ENCODE peak calls at places on chromosomes 16 and 17, in eight cellular contexts. V is activated CD4-positive, alpha-beta T cell treated with anti-CD3 and anti-CD28 coated beads, Interleukin-2, amount 50 U/mL, for 48 hours; K is NCI-H1105; T is anterior cingulate cortex; Q is GM23248; W is HTR-8/SVneo; F is CD8-positive, alpha-beta T cell; R is left ventricle myocardium inferior. H is an unnamed sample.

GRCh38 chr17:34580685-34581445 is 1.5 kb downstream of the TMEM132E start:
- DNase-seq in Q (peak), V (peak), T (no peak), F (no peak), W (no peak), K (peak), R (no peak), H (no peak)

GRCh38 chr16:740764-741505 is at the start of gene CIAO3:
- DNase-seq in W (peak), K (peak), V (peak), Q (peak), F (peak), T (peak), R (peak), H (peak)

GRCh38 chr16:71258371-71258770 is 27.8 kb upstream of the HYDIN start:
- DNase-seq in R (no peak), W (no peak), F (no peak), V (no peak), K (no peak), T (peak), Q (no peak), H (no peak)

GRCh38 chr16:6545329-6545728 is 787.3 kb upstream of the RBFOX1 start:
- DNase-seq in Q (no peak), T (no peak), R (no peak), V (no peak), F (no peak), W (no peak), K (no peak), H (no peak)

GRCh38 chr17:27502526-27503324 is 46.5 kb downstream of the KSR1 start:
- DNase-seq in F (no peak), K (no peak), V (no peak), W (no peak), Q (peak), R (peak), T (peak), H (no peak)

GRCh38 chr16:49548571-49548970 is 175.0 kb downstream of the C16orf78 start:
- DNase-seq in V (no peak), F (no peak), W (no peak), T (no peak), K (no peak), R (no peak), Q (no peak), H (no peak)

GRCh38 chr17:68861602-68862001 is 93.6 kb downstream of the ABCA8 start:
- DNase-seq in Q (no peak), T (no peak), K (peak), V (no peak), R (no peak), F (no peak), W (no peak), H (no peak)

GRCh38 chr17:36835036-36835435 is 102.2 kb upstream of the LHX1 start:
- DNase-seq in Q (no peak), T (no peak), V (no peak), W (no peak), F (no peak), K (no peak), R (no peak), H (no peak)

GRCh38 chr17:79171152-79171551 is 96.5 kb downstream of the ENGASE start:
- DNase-seq in V (no peak), W (no peak), F (no peak), K (no peak), R (no peak), T (no peak), Q (peak), H (no peak)

GRCh38 chr17:77948690-77949114 is 9.8 kb upstream of the TNRC6C start:
- DNase-seq in W (peak), T (peak), V (no peak), Q (peak), K (no peak), R (no peak), F (no peak), H (peak)

GRCh38 chr16:309476-309875 is 26.5 kb downstream of the PDIA2 start:
- DNase-seq in R (no peak), Q (no peak), V (no peak), W (no peak), F (no peak), K (no peak), T (no peak), H (no peak)

GRCh38 chr17:78351449-78352006 is 8.3 kb downstream of the SOCS3 start:
- DNase-seq in V (no peak), T (peak), Q (peak), W (no peak), R (peak), F (no peak), K (no peak), H (peak)

GRCh38 chr17:48722201-48722907 is at the start of gene PRAC1:
- DNase-seq in W (no peak), K (no peak), R (no peak), F (no peak), Q (no peak), T (no peak), V (no peak), H (no peak)

GRCh38 chr17:81397314-81398169 is 2.3 kb downstream of the BAHCC1 start:
- DNase-seq in Q (peak), W (no peak), K (peak), V (peak), F (no peak), T (no peak), R (no peak), H (peak)

GRCh38 chr17:76238847-76239537 is 1.3 kb downstream of the RNF157 start:
- DNase-seq in T (peak), Q (no peak), W (no peak), F (no peak), K (no peak), V (no peak), R (no peak), H (no peak)

GRCh38 chr16:79662673-79663313 is 62.3 kb upstream of the MAF start:
- DNase-seq in Q (no peak), W (no peak), R (no peak), V (no peak), T (no peak), F (no peak), K (no peak), H (no peak)

GRCh38 chr16:78665373-78665772 is 565.9 kb downstream of the WWOX start:
- DNase-seq in T (no peak), W (no peak), V (no peak), R (no peak), K (no peak), F (no peak), Q (no peak), H (no peak)

GRCh38 chr17:60641810-60642220 is 35.8 kb upstream of the BCAS3 start:
- DNase-seq in Q (peak), W (peak), T (peak), R (no peak), V (peak), K (peak), F (peak), H (peak)

GRCh38 chr17:43698678-43699437 is 37.1 kb upstream of the MEOX1 start:
- DNase-seq in V (no peak), Q (no peak), F (no peak), W (no peak), T (no peak), R (no peak), K (no peak), H (no peak)

GRCh38 chr17:50014471-50015088 is 19.6 kb upstream of the DLX3 start:
- DNase-seq in T (no peak), V (no peak), W (no peak), F (no peak), K (no peak), Q (no peak), R (no peak), H (no peak)

H was measured in Caki2.